ENCODE peak calls at places on chromosomes 13 and 19, in six cellular contexts. One of them, this sample, is unnamed.

GRCh38 chr13:67100723-67101122 is 129.4 kb downstream of the PCDH9 start:
- DNase-seq in H9: peak
- DNase-seq in cerebellum: no peak
- DNase-seq in activated CD4-positive, CD25-positive, alpha-beta regulatory T cell: no peak
- DNase-seq in mucosa of descending colon: no peak
- DNase-seq in brain pericyte: no peak
- DNase-seq in this sample: no peak

GRCh38 chr13:42720116-42720857 is 61.1 kb upstream of the FAM216B start:
- DNase-seq in H9: no peak
- DNase-seq in cerebellum: no peak
- DNase-seq in activated CD4-positive, CD25-positive, alpha-beta regulatory T cell: no peak
- DNase-seq in mucosa of descending colon: no peak
- DNase-seq in brain pericyte: peak
- DNase-seq in this sample: no peak

GRCh38 chr19:49194408-49194807 is 36.8 kb downstream of the TRPM4 start:
- DNase-seq in H9: no peak
- DNase-seq in cerebellum: no peak
- DNase-seq in activated CD4-positive, CD25-positive, alpha-beta regulatory T cell: no peak
- DNase-seq in mucosa of descending colon: no peak
- DNase-seq in brain pericyte: no peak
- DNase-seq in this sample: no peak

GRCh38 chr13:30607908-30608307 is 9.8 kb upstream of the USPL1 start:
- DNase-seq in H9: no peak
- DNase-seq in cerebellum: no peak
- DNase-seq in activated CD4-positive, CD25-positive, alpha-beta regulatory T cell: no peak
- DNase-seq in mucosa of descending colon: no peak
- DNase-seq in brain pericyte: no peak
- DNase-seq in this sample: no peak

GRCh38 chr19:5967994-5968430 is 9.9 kb downstream of the RANBP3 start:
- DNase-seq in H9: peak
- DNase-seq in cerebellum: peak
- DNase-seq in activated CD4-positive, CD25-positive, alpha-beta regulatory T cell: no peak
- DNase-seq in mucosa of descending colon: no peak
- DNase-seq in brain pericyte: peak
- DNase-seq in this sample: peak

GRCh38 chr19:38713227-38713649 is 31.0 kb downstream of the CAPN12 start:
- DNase-seq in H9: no peak
- DNase-seq in cerebellum: no peak
- DNase-seq in activated CD4-positive, CD25-positive, alpha-beta regulatory T cell: no peak
- DNase-seq in mucosa of descending colon: no peak
- DNase-seq in brain pericyte: no peak
- DNase-seq in this sample: no peak

GRCh38 chr13:108855737-108856387 is 226.5 kb downstream of the MYO16 start:
- DNase-seq in H9: no peak
- DNase-seq in cerebellum: no peak
- DNase-seq in activated CD4-positive, CD25-positive, alpha-beta regulatory T cell: no peak
- DNase-seq in mucosa of descending colon: no peak
- DNase-seq in brain pericyte: no peak
- DNase-seq in this sample: no peak

GRCh38 chr19:11237321-11237720 is 2.1 kb upstream of the ANGPTL8 start:
- DNase-seq in H9: no peak
- DNase-seq in cerebellum: no peak
- DNase-seq in activated CD4-positive, CD25-positive, alpha-beta regulatory T cell: no peak
- DNase-seq in mucosa of descending colon: no peak
- DNase-seq in brain pericyte: no peak
- DNase-seq in this sample: no peak

GRCh38 chr13:68784275-68784674 is 1323.4 kb upstream of the ATXN8OS start:
- DNase-seq in H9: no peak
- DNase-seq in cerebellum: no peak
- DNase-seq in activated CD4-positive, CD25-positive, alpha-beta regulatory T cell: no peak
- DNase-seq in mucosa of descending colon: no peak
- DNase-seq in brain pericyte: no peak
- DNase-seq in this sample: no peak

GRCh38 chr13:51781246-51782022 is 22.5 kb downstream of the DHRS12 start:
- DNase-seq in H9: peak
- DNase-seq in cerebellum: no peak
- DNase-seq in activated CD4-positive, CD25-positive, alpha-beta regulatory T cell: no peak
- DNase-seq in mucosa of descending colon: no peak
- DNase-seq in brain pericyte: no peak
- DNase-seq in this sample: no peak

GRCh38 chr19:18438331-18439024 is 545 bp upstream of the ISYNA1 start:
- DNase-seq in H9: peak
- DNase-seq in cerebellum: no peak
- DNase-seq in activated CD4-positive, CD25-positive, alpha-beta regulatory T cell: no peak
- DNase-seq in mucosa of descending colon: peak
- DNase-seq in brain pericyte: no peak
- DNase-seq in this sample: peak

GRCh38 chr13:37342205-37342604 is 236.7 kb upstream of the CSNK1A1L start:
- DNase-seq in H9: no peak
- DNase-seq in cerebellum: no peak
- DNase-seq in activated CD4-positive, CD25-positive, alpha-beta regulatory T cell: no peak
- DNase-seq in mucosa of descending colon: no peak
- DNase-seq in brain pericyte: no peak
- DNase-seq in this sample: no peak

GRCh38 chr19:8596168-8596567 is 14.3 kb downstream of the ADAMTS10 start:
- DNase-seq in H9: no peak
- DNase-seq in cerebellum: no peak
- DNase-seq in activated CD4-positive, CD25-positive, alpha-beta regulatory T cell: no peak
- DNase-seq in mucosa of descending colon: no peak
- DNase-seq in brain pericyte: no peak
- DNase-seq in this sample: no peak

GRCh38 chr19:55858401-55858800 is 22.1 kb downstream of the NLRP4 start:
- DNase-seq in H9: no peak
- DNase-seq in cerebellum: no peak
- DNase-seq in activated CD4-positive, CD25-positive, alpha-beta regulatory T cell: no peak
- DNase-seq in mucosa of descending colon: no peak
- DNase-seq in brain pericyte: no peak
- DNase-seq in this sample: no peak

GRCh38 chr19:43782689-43783231 is 2.0 kb upstream of the KCNN4 start:
- DNase-seq in H9: no peak
- DNase-seq in cerebellum: no peak
- DNase-seq in activated CD4-positive, CD25-positive, alpha-beta regulatory T cell: no peak
- DNase-seq in mucosa of descending colon: peak
- DNase-seq in brain pericyte: no peak
- DNase-seq in this sample: no peak

GRCh38 chr13:34672631-34673030 is 269.4 kb upstream of the NBEA start:
- DNase-seq in H9: no peak
- DNase-seq in cerebellum: no peak
- DNase-seq in activated CD4-positive, CD25-positive, alpha-beta regulatory T cell: no peak
- DNase-seq in mucosa of descending colon: no peak
- DNase-seq in brain pericyte: no peak
- DNase-seq in this sample: no peak

GRCh38 chr13:110319774-110320509 is 12.9 kb downstream of the COL4A2 start:
- DNase-seq in H9: peak
- DNase-seq in cerebellum: no peak
- DNase-seq in activated CD4-positive, CD25-positive, alpha-beta regulatory T cell: no peak
- DNase-seq in mucosa of descending colon: no peak
- DNase-seq in brain pericyte: no peak
- DNase-seq in this sample: no peak

GRCh38 chr19:10259162-10259905 is 7.3 kb downstream of the MRPL4 start:
- DNase-seq in H9: peak
- DNase-seq in cerebellum: no peak
- DNase-seq in activated CD4-positive, CD25-positive, alpha-beta regulatory T cell: peak
- DNase-seq in mucosa of descending colon: peak
- DNase-seq in brain pericyte: no peak
- DNase-seq in this sample: peak

GRCh38 chr13:102555914-102556553 is 40.8 kb upstream of the TPP2 start:
- DNase-seq in H9: no peak
- DNase-seq in cerebellum: peak
- DNase-seq in activated CD4-positive, CD25-positive, alpha-beta regulatory T cell: no peak
- DNase-seq in mucosa of descending colon: no peak
- DNase-seq in brain pericyte: no peak
- DNase-seq in this sample: no peak

GRCh38 chr13:34577051-34577450 is 365.0 kb upstream of the NBEA start:
- DNase-seq in H9: no peak
- DNase-seq in cerebellum: no peak
- DNase-seq in activated CD4-positive, CD25-positive, alpha-beta regulatory T cell: no peak
- DNase-seq in mucosa of descending colon: no peak
- DNase-seq in brain pericyte: no peak
- DNase-seq in this sample: no peak

GRCh38 chr13:42040730-42041016 is 7.8 kb upstream of the DGKH start:
- DNase-seq in H9: no peak
- DNase-seq in cerebellum: no peak
- DNase-seq in activated CD4-positive, CD25-positive, alpha-beta regulatory T cell: no peak
- DNase-seq in mucosa of descending colon: no peak
- DNase-seq in brain pericyte: no peak
- DNase-seq in this sample: no peak

GRCh38 chr19:57477191-57478008 is at the start of gene ZNF772:
- DNase-seq in H9: peak
- DNase-seq in cerebellum: peak
- DNase-seq in activated CD4-positive, CD25-positive, alpha-beta regulatory T cell: peak
- DNase-seq in mucosa of descending colon: peak
- DNase-seq in brain pericyte: peak
- DNase-seq in this sample: peak

GRCh38 chr19:32647361-32647760 is 27.6 kb downstream of the ANKRD27 start:
- DNase-seq in H9: no peak
- DNase-seq in cerebellum: no peak
- DNase-seq in activated CD4-positive, CD25-positive, alpha-beta regulatory T cell: no peak
- DNase-seq in mucosa of descending colon: no peak
- DNase-seq in brain pericyte: no peak
- DNase-seq in this sample: no peak

GRCh38 chr19:48685583-48685982 is 10.2 kb upstream of the FUT2 start:
- DNase-seq in H9: no peak
- DNase-seq in cerebellum: no peak
- DNase-seq in activated CD4-positive, CD25-positive, alpha-beta regulatory T cell: no peak
- DNase-seq in mucosa of descending colon: no peak
- DNase-seq in brain pericyte: no peak
- DNase-seq in this sample: no peak

GRCh38 chr13:40477623-40478608 is 188.5 kb downstream of the FOXO1 start:
- DNase-seq in H9: no peak
- DNase-seq in cerebellum: no peak
- DNase-seq in activated CD4-positive, CD25-positive, alpha-beta regulatory T cell: no peak
- DNase-seq in mucosa of descending colon: no peak
- DNase-seq in brain pericyte: no peak
- DNase-seq in this sample: no peak

GRCh38 chr13:80363890-80364503 is 23.1 kb upstream of the SPRY2 start:
- DNase-seq in H9: no peak
- DNase-seq in cerebellum: peak
- DNase-seq in activated CD4-positive, CD25-positive, alpha-beta regulatory T cell: no peak
- DNase-seq in mucosa of descending colon: no peak
- DNase-seq in brain pericyte: no peak
- DNase-seq in this sample: no peak

GRCh38 chr19:29389495-29389894 is 136.3 kb upstream of the VSTM2B start:
- DNase-seq in H9: no peak
- DNase-seq in cerebellum: peak
- DNase-seq in activated CD4-positive, CD25-positive, alpha-beta regulatory T cell: no peak
- DNase-seq in mucosa of descending colon: no peak
- DNase-seq in brain pericyte: no peak
- DNase-seq in this sample: peak

This sample was measured in prostate gland.